ENCODE peak calls at places on chromosomes 3 and 15, in seven cellular contexts. V is HL-60, E is AG09309, S is nephron progenitor cell, Z is AG04449, W is foreskin fibroblast, M is A549. R is an unnamed sample.

GRCh38 chr3:31064021-31064420 is 169.6 kb upstream of the GADL1 start:
- DNase-seq in M (no peak), S (no peak), W (peak; percentile 33), V (no peak), E (no peak), Z (no peak), R (no peak)

GRCh38 chr3:127097516-127097915 is 95.4 kb upstream of the PRR23E start:
- DNase-seq in W (no peak), S (no peak), M (no peak), E (no peak), V (no peak), Z (no peak), R (no peak)

GRCh38 chr3:59684766-59685165 is 634.9 kb upstream of the CFAP20DC start:
- DNase-seq in V (no peak), E (no peak), W (no peak), S (no peak), Z (no peak), M (no peak), R (no peak)

GRCh38 chr3:29282431-29283296 is 1.8 kb downstream of the RBMS3 start:
- DNase-seq in M (no peak), V (no peak), W (peak; percentile 44), S (no peak), E (no peak), Z (no peak), R (no peak)

GRCh38 chr3:98328933-98329332 is 24.7 kb upstream of the OR5K4 start:
- DNase-seq in S (no peak), V (no peak), E (no peak), M (no peak), W (no peak), Z (no peak), R (no peak)

GRCh38 chr15:63250312-63250965 is 27.0 kb upstream of the APH1B start:
- DNase-seq in V (no peak), Z (peak; percentile 99), W (peak; percentile 98), M (no peak), S (no peak), E (peak; percentile 96), R (no peak)

GRCh38 chr3:117722856-117723255 is 1013.3 kb downstream of the TUSC7 start:
- DNase-seq in Z (no peak), W (no peak), M (no peak), S (no peak), E (no peak), V (no peak), R (no peak)

GRCh38 chr15:78372880-78373279 is 32.7 kb downstream of the CRABP1 start:
- DNase-seq in E (no peak), M (no peak), W (no peak), V (no peak), S (no peak), Z (no peak), R (no peak)

GRCh38 chr3:167882057-167882667 is 146.6 kb downstream of the SERPINI1 start:
- DNase-seq in M (peak; percentile 8), S (no peak), Z (no peak), W (peak; percentile 7), V (no peak), E (peak; percentile 35), R (no peak)

GRCh38 chr3:11774296-11774877 is 72.3 kb downstream of the TAMM41 start:
- DNase-seq in W (peak; percentile 49), S (peak; percentile 45), V (no peak), Z (no peak), M (peak; percentile 74), E (no peak), R (peak; percentile 68)

GRCh38 chr15:92636950-92637481 is 18.6 kb downstream of the FAM174B start:
- DNase-seq in V (no peak), M (no peak), W (no peak), E (no peak), S (peak; percentile 39), Z (no peak), R (peak; percentile 39)

GRCh38 chr3:89690649-89691048 is 583.2 kb downstream of the EPHA3 start:
- DNase-seq in E (no peak), M (no peak), Z (no peak), W (peak; percentile 38), V (no peak), S (no peak), R (no peak)

GRCh38 chr15:42332331-42332730 is 27.0 kb upstream of the CAPN3 start:
- DNase-seq in E (no peak), Z (no peak), W (peak; percentile 25), S (no peak), V (no peak), M (no peak), R (no peak)

GRCh38 chr15:73876779-73877178 is 3.4 kb downstream of the TBC1D21 start:
- DNase-seq in E (no peak), Z (no peak), S (no peak), V (no peak), M (no peak), W (no peak), R (no peak)

GRCh38 chr3:122668930-122669730 is 11.5 kb upstream of the PARP14 start:
- DNase-seq in V (no peak), M (peak; percentile 24), W (peak; percentile 80), S (no peak), E (peak; percentile 50), Z (peak; percentile 31), R (no peak)

GRCh38 chr3:178479860-178480259 is 56.4 kb upstream of the KCNMB2 start:
- DNase-seq in V (no peak), M (no peak), W (no peak), S (no peak), Z (no peak), E (no peak), R (no peak)

GRCh38 chr3:18295171-18295920 is 129.8 kb downstream of the SATB1 start:
- DNase-seq in M (peak; percentile 43), S (peak; percentile 23), V (peak; percentile 4), E (peak; percentile 85), W (peak; percentile 4), Z (peak; percentile 61), R (peak; percentile 29)

GRCh38 chr15:101568304-101568703 is 78.8 kb upstream of the PCSK6 start:
- DNase-seq in Z (no peak), M (no peak), W (peak; percentile 16), E (no peak), V (no peak), S (no peak), R (no peak)

DNA sequence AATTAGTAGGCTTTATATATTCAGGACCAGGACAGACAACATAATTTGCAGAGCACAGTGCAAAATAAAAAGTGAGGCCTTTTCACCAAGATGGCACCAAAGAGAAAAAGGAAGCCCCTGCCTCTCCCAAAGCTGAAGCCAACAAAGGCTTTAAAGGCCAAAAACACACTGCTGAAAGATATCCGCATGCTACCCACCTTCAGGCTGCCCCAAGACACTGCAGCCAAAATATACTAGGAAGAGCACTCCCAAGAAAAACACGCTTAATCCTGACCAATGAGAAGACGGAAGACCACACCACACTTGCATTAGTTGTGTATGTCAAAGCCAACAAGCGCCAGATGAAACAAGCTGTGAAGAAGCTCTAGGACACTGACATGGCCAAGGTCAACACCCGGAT is 38.0 kb downstream of the PIK3CB start:
- DNase-seq in W (no peak), M (no peak), S (no peak), V (no peak), Z (no peak), E (no peak), R (no peak)
- TF ChIP-seq CTCF in W (no peak), M (no peak), S (no peak), V (no peak), Z (no peak), E (no peak), R (peak; percentile 16)

GRCh38 chr3:15974647-15975046 is 176.9 kb upstream of the ANKRD28 start:
- DNase-seq in M (no peak), Z (no peak), W (no peak), E (no peak), V (no peak), S (no peak), R (no peak)
- TF ChIP-seq CTCF in M (no peak), Z (peak; percentile 11), W (no peak), E (peak; percentile 24), V (peak; percentile 20), S (peak; percentile 14), R (peak; percentile 29)

DNA sequence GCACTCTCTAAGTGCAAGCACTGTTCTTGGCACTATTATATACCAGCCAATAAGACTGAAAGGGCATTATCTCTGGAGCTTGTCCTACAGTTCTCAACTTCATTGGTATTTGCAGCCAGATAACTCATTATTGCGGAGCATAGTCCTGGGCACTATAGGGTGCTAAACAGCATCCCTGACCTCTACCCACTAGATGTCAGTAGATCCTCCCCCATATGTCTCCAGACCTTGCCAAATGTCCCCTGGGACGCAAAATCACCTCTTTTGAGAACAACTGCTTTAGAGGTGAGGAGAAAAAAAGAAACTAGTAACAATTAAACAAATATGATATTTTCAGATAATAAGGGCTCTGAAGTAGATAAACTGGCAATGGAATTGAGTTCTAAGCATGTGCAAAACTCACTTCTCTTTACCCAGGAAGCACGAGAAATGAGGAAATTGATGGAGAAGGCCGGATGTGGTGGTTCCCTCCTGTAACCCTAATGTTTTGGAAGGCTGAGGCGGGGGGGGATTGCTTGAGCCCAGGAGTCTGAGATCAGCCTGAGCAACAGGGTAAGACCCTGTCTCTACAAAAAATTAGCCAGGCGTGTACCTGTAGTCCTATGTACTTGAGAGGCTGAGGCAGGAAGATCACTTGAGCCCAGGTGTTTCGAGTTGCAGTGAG is 61.4 kb downstream of the FRMD4B start:
- DNase-seq in M (no peak), V (peak; percentile 18), S (no peak), W (no peak), Z (no peak), E (no peak), R (no peak)
- TF ChIP-seq CTCF in M (peak; percentile 20), V (peak; percentile 53), S (peak; percentile 9), W (no peak), Z (peak; percentile 3), E (peak; percentile 15), R (no peak)

GRCh38 chr15:53611145-53611920 is 148.1 kb downstream of the WDR72 start:
- DNase-seq in S (no peak), Z (no peak), W (no peak), M (no peak), E (no peak), V (no peak), R (no peak)
- TF ChIP-seq CTCF in S (no peak), Z (no peak), W (no peak), M (peak; percentile 30), E (no peak), V (no peak), R (no peak)